ENCODE peak calls at places on chromosomes 6 and 20, in nine cellular contexts. L is NCI-H1105; A is nephron progenitor cell; R is MM.1S; M is C1 segment of cervical spinal cord; T is HT-29; V is DMS79; J is naive thymus-derived CD4-positive, alpha-beta T cell; N is Caki2. S is an unnamed sample.
A peak's percentile ranks its signal among the peaks of the same experiment; 100 is the strongest.

GRCh38 chr6:13338038-13338437 is 9.7 kb upstream of the TBC1D7 start:
- DNase-seq in M (no peak), L (no peak), V (no peak), A (no peak), R (no peak), N (no peak), J (no peak), T (no peak), S (no peak)

GRCh38 chr6:19713411-19713810 is 123.8 kb upstream of the ID4 start:
- DNase-seq in R (no peak), A (no peak), J (no peak), L (no peak), V (no peak), N (no peak), T (no peak), M (no peak), S (no peak)

GRCh38 chr6:56851104-56851503 is 103.8 kb upstream of the BEND6 start:
- DNase-seq in M (peak; percentile 49), A (peak; percentile 10), N (peak; percentile 73), R (no peak), L (no peak), J (no peak), V (no peak), T (no peak), S (peak; percentile 33)

GRCh38 chr6:135540207-135540877 is 42.8 kb upstream of the AHI1 start:
- DNase-seq in J (no peak), R (peak; percentile 15), A (no peak), V (no peak), N (no peak), M (no peak), T (no peak), L (no peak), S (peak; percentile 10)

GRCh38 chr6:149054559-149055194 is 262.8 kb upstream of the TAB2 start:
- DNase-seq in A (peak; percentile 18), L (no peak), T (no peak), V (no peak), R (no peak), J (no peak), M (no peak), N (peak; percentile 12), S (no peak)

GRCh38 chr6:45965007-45965406 is 50.7 kb downstream of the CLIC5 start:
- DNase-seq in R (no peak), V (no peak), T (no peak), N (no peak), M (no peak), L (no peak), J (no peak), A (no peak), S (no peak)

GRCh38 chr20:46835418-46835817 is 59.2 kb upstream of the EYA2 start:
- DNase-seq in T (no peak), R (no peak), M (no peak), A (no peak), L (no peak), V (no peak), J (no peak), N (no peak), S (no peak)

GRCh38 chr6:131103869-131104268 is 31.4 kb upstream of the AKAP7 start:
- DNase-seq in J (no peak), N (no peak), R (no peak), V (no peak), M (no peak), T (no peak), A (no peak), L (no peak), S (no peak)

GRCh38 chr20:47319517-47320252 is 36.8 kb downstream of the ZMYND8 start:
- DNase-seq in R (no peak), J (no peak), L (no peak), M (peak; percentile 75), N (no peak), V (peak; percentile 83), T (peak; percentile 100), A (peak; percentile 10), S (peak; percentile 81)

GRCh38 chr6:49556429-49556837 is 6.0 kb downstream of the C6orf141 start:
- DNase-seq in L (peak; percentile 43), A (no peak), N (peak; percentile 86), T (peak; percentile 96), M (no peak), J (no peak), V (no peak), R (no peak), S (peak; percentile 82)

GRCh38 chr6:49607391-49607982 is 29.2 kb downstream of the RHAG start:
- DNase-seq in A (no peak), N (no peak), R (no peak), L (no peak), V (no peak), J (no peak), M (no peak), T (no peak), S (no peak)

GRCh38 chr6:30216096-30216495 is 2.9 kb upstream of the TRIM26 start:
- DNase-seq in R (no peak), N (no peak), T (no peak), A (no peak), J (no peak), L (no peak), V (no peak), M (no peak), S (no peak)

GRCh38 chr6:149642829-149643580 is 5.5 kb downstream of the KATNA1 start:
- DNase-seq in T (no peak), J (no peak), L (no peak), N (no peak), R (no peak), V (no peak), M (no peak), A (no peak), S (no peak)

S was measured in hepatocyte.